ENCODE peak calls at places on chromosomes 11 and 22, in nine cellular contexts. N, K, X, F, A, P, L, C and B are unnamed samples.

GRCh38 chr22:31532060-31532459 is 35.7 kb downstream of the SFI1 start:
- DNase-seq in N (no peak), X (no peak), P (no peak), A (no peak), F (no peak), L (no peak), K (no peak), C (no peak), B (no peak)

GRCh38 chr11:32796425-32796824 is 2.0 kb upstream of the CCDC73 start:
- DNase-seq in L (no peak), C (no peak), X (no peak), K (no peak), P (no peak), F (peak; percentile 35), N (no peak), A (no peak), B (no peak)

GRCh38 chr11:87398913-87399312 is 361.2 kb downstream of the TMEM135 start:
- DNase-seq in P (peak; percentile 28), L (no peak), N (no peak), X (no peak), F (no peak), C (no peak), A (no peak), K (no peak), B (no peak)

GRCh38 chr11:45472713-45473317 is 186.7 kb upstream of the SYT13 start:
- DNase-seq in P (no peak), L (no peak), X (no peak), A (peak; percentile 6), K (no peak), N (no peak), C (no peak), F (no peak), B (no peak)

GRCh38 chr11:94740975-94741707 is 27.0 kb upstream of the AMOTL1 start:
- DNase-seq in N (peak; percentile 15), A (peak; percentile 28), P (peak; percentile 15), L (peak; percentile 73), X (no peak), F (peak; percentile 77), K (peak; percentile 73), C (no peak), B (no peak)

GRCh38 chr11:62556872-62557631 is 10.4 kb upstream of the AHNAK start:
- DNase-seq in K (no peak), P (peak; percentile 60), C (peak; percentile 81), A (no peak), L (no peak), X (no peak), F (peak; percentile 39), N (no peak), B (no peak)

GRCh38 chr11:12196335-12196734 is 85.9 kb downstream of the MICAL2 start:
- DNase-seq in P (no peak), K (no peak), X (no peak), L (no peak), A (no peak), C (no peak), N (no peak), F (no peak), B (no peak)

GRCh38 chr11:130916238-130916855 is at the start of gene SNX19:
- DNase-seq in K (peak; percentile 87), C (peak; percentile 57), N (peak; percentile 98), F (peak; percentile 76), A (peak; percentile 89), L (peak; percentile 92), X (peak; percentile 97), P (peak; percentile 95), B (peak; percentile 96)

GRCh38 chr11:112388496-112388895 is 127.8 kb upstream of the PLET1 start:
- DNase-seq in F (peak; percentile 71), P (no peak), X (no peak), K (no peak), L (no peak), N (no peak), A (no peak), C (no peak), B (no peak)

GRCh38 chr22:39562839-39563489 is 7.6 kb upstream of the CACNA1I start:
- DNase-seq in A (no peak), P (no peak), N (no peak), C (no peak), X (no peak), F (no peak), L (no peak), K (no peak), B (no peak)

DNA sequence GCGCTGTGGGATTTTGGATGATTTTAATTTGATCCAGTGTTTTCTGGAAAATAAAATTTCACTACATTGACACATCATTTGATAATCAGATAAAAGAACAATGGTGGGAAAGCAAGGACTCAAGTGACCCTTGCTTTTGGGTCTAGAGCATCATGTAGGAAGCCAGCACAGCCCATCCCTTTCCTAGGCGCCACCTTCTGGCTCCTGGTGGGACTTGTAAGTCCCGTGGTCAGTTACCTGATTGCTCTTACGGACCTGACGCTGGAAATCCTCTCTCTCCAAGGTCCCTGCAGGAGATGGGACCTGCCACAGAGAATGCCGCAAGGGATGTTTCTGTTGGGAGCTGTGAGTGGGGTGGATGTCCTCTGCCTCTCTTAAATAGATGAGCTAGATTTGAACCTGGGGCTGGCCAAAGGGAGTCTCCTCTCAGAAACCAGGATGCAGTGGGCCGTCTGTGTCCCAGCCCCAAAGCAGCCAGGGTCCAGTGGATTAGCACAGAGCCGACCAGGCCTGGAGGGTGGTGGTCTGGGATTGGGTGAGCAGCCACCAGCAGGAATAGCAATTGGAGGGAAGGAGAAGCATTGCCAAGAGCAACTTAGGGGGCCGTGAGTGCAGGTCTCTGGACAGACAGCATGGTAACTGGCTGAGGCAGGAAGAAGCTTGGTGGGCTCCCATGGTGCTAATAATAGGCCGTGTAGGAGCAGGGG is 21.7 kb downstream of the TIMP3 start:
- DNase-seq in L (no peak), A (no peak), K (no peak), N (peak; percentile 48), X (no peak), C (no peak), F (peak; percentile 43), P (peak; percentile 70), B (no peak)
- TF ChIP-seq CTCF in L (no peak), A (no peak), K (no peak), N (peak; percentile 36), X (peak; percentile 29), C (peak; percentile 42), F (peak; percentile 67), P (peak; percentile 16), B (peak; percentile 71)

GRCh38 chr22:42947211-42947990 is 67.5 kb downstream of the PACSIN2 start:
- DNase-seq in F (peak; percentile 52), A (peak; percentile 75), P (no peak), L (peak; percentile 71), K (no peak), X (peak; percentile 76), C (no peak), N (no peak), B (no peak)

GRCh38 chr22:42946551-42947198 is 68.3 kb downstream of the PACSIN2 start:
- DNase-seq in N (no peak), X (no peak), K (no peak), C (no peak), P (no peak), L (no peak), A (no peak), F (no peak), B (no peak)

GRCh38 chr22:42944409-42944808 is 70.5 kb downstream of the PACSIN2 start:
- DNase-seq in A (no peak), N (no peak), C (no peak), F (no peak), P (no peak), K (no peak), L (no peak), X (no peak), B (no peak)

GRCh38 chr22:42945027-42945426 is 69.9 kb downstream of the PACSIN2 start:
- DNase-seq in C (no peak), K (no peak), L (no peak), N (no peak), F (no peak), P (no peak), X (no peak), A (no peak), B (no peak)

DNA sequence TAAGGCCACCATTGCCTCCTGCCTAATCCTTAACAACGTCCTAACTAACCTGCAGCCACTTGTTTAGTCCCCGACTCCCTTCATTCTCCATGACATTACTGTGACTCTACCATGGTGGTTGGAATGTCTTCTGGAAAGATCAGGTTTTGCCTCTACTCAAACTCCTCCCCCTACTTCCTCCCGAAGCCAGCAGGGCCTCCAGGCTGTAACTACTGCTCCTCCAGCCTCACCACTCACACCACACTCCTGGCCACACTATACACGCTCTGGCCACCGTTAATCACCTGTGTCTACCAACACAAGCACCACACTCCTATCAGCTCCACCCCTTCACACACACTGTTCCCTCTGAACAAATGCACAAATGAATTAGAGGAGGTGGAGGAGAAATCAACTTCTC is 69.2 kb downstream of the PACSIN2 start:
- DNase-seq in N (no peak), P (no peak), A (no peak), K (no peak), L (no peak), C (no peak), X (no peak), F (no peak), B (no peak)
- TF ChIP-seq CTCF in N (no peak), P (no peak), A (no peak), K (no peak), L (no peak), C (no peak), X (no peak), F (no peak), B (no peak)

DNA sequence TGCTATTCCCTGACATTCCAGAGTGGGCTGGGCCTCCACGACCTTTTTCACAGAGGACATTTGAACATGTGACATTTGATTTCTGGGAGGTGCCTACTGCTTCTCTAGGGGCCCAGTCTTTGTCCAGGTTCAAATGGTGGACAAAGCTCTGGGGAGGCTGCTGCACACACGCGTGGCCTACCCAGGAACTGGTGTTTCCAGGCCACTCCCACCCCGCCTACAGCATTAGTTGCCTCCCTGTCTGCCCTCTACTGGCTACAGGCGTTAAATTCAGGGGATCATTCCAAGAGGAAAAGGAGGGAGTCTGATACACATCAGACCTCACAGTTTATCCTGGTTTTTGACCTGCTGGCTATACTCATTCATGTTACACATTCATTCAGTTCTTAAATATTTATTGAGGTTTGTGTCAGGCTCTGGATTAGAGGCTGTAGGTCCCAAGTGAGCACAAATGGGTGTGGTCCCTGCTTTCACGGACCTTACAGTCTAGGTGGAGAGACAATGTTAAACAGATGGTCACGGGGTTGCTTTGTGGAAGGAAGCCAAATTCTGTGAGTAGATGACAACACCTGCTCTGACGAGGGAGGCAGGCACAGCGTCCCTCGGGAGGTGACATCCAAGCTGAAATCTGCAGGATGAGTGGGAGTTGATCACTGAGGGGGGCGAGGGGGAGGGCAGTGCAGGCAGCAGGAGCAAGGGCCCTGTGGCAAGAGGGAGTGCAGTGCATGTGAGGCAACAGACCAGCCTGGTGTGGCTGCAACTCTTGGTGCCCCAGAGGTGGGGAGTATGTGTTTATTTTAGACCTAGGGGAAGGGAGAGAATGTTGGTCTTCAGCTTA is 11.8 kb downstream of the TUB start:
- DNase-seq in A (peak; percentile 63), K (peak; percentile 64), P (peak; percentile 82), X (no peak), L (peak; percentile 61), C (no peak), F (peak; percentile 59), N (peak; percentile 71), B (no peak)
- TF ChIP-seq CTCF in A (peak; percentile 63), K (peak; percentile 28), P (peak; percentile 36), X (peak; percentile 57), L (peak; percentile 67), C (peak; percentile 44), F (peak; percentile 76), N (peak; percentile 59), B (peak; percentile 76)

DNA sequence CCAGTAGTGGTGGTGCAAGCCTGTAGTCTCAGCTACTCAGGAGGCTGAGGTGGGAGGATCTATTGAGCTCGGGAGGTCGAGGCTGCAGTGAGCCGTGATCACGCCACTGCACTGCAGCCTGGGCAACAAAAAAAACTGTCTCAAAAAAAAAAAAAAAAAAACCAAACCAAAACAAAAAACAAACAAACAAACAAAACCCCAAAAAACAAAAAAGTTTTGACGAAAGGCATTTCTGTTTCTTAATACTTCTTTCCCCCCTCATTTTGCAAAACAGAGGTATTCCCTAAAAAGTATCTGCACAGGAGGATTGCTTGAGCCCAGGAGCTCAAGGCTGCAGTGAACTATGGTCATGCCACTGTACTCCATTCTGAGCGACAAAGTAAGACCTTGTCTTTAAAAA is 11.2 kb downstream of the HIRA start:
- DNase-seq in X (no peak), N (no peak), K (no peak), A (no peak), P (no peak), L (no peak), C (no peak), F (no peak), B (no peak)
- TF ChIP-seq CTCF in X (no peak), N (no peak), K (no peak), A (no peak), P (no peak), L (no peak), C (no peak), F (no peak), B (no peak)